ENCODE peak calls at places on chromosome 5, in six cellular contexts. H is pancreas, D is heart right ventricle, P is fibroblast of lung, U is OCI-LY7, A is body of pancreas. Y is an unnamed sample. For H3K9me3, the result is how much of the 10 kb centered on the place peaks cover.

GRCh38 chr5:78785454-78785853 is 136.9 kb upstream of the LHFPL2 start:
- DNase-seq in H (no peak), D (no peak), P (no peak), U (no peak), A (no peak), Y (no peak)

GRCh38 chr5:7478459-7478858 is 82.5 kb downstream of the ADCY2 start:
- DNase-seq in H (no peak), D (no peak), P (no peak), U (no peak), A (no peak), Y (no peak)

GRCh38 chr5:56207537-56207936 is 25.6 kb downstream of the ANKRD55 start:
- DNase-seq in H (no peak), D (no peak), P (peak), U (no peak), A (no peak), Y (no peak)

GRCh38 chr5:865168-865521 is 14.4 kb upstream of the ZDHHC11 start:
- DNase-seq in H (no peak), D (no peak), P (no peak), U (no peak), A (no peak), Y (no peak)

GRCh38 chr5:66945389-66946349 is 250.9 kb downstream of the CD180 start:
- DNase-seq in H (no peak), D (no peak), P (no peak), U (no peak), A (no peak), Y (no peak)

GRCh38 chr5:83450840-83451239 is 20.7 kb upstream of the VCAN start:
- DNase-seq in H (no peak), D (no peak), P (no peak), U (no peak), A (no peak), Y (no peak)

GRCh38 chr5:139543423-139543991 is 17.6 kb upstream of the UBE2D2 start:
- DNase-seq in H (peak), D (peak), P (peak), U (peak), A (peak), Y (peak)

GRCh38 chr5:134413046-134413445 is 1.4 kb upstream of the CDKN2AIPNL start:
- DNase-seq in H (no peak), D (no peak), P (no peak), U (no peak), A (no peak), Y (no peak)

GRCh38 chr5:170393958-170394357 is 4.8 kb upstream of the KCNMB1 start:
- DNase-seq in H (no peak), D (no peak), P (no peak), U (no peak), A (no peak), Y (no peak)
- H3K4me3 ChIP-seq in H (no peak), D (no peak), P (no peak), U (no peak), A (no peak), Y (no peak)

DNA sequence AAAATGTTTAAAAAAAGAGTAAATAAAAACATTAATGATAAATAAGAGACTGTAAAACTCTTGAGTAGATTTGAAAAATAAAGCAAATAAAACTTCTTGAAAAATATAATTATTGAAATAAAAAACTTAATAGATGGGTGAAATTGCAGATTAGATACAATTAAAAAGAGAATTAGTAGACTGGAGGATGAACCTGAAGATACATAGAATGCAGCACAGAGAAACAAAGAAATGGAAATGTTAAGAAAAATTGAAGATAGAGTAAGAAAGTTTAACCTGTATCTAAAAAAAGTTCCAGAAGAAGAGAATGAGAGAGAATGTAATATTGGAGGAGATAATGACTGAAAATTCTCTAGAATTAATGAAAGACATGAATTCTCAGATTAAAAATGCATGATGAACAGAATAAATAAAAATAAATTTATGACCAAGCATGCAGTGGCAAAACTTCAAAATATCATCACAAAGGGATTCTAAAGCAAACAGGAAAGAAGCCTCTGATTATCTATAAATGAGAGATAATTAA is 438.1 kb upstream of the CLINT1 start:
- DNase-seq in H (no peak), D (no peak), P (no peak), U (no peak), A (no peak), Y (no peak)
- H3K9me3 ChIP-seq in H (under half), D (under half), P (under half), U (under half), A (under half), Y (under half)

GRCh38 chr5:116564756-116565593 is 9.6 kb downstream of the SEMA6A start:
- DNase-seq in H (no peak), D (no peak), P (no peak), U (no peak), A (peak), Y (no peak)
- H3K27ac ChIP-seq in H (no peak), D (no peak), P (no peak), U (no peak), A (no peak), Y (no peak)

GRCh38 chr5:141150215-141150992 is 547 bp downstream of the PCDHB6 start:
- DNase-seq in H (no peak), D (no peak), P (no peak), U (no peak), A (no peak), Y (no peak)

GRCh38 chr5:141155540-141156374 is 5.9 kb downstream of the PCDHB6 start:
- DNase-seq in H (no peak), D (no peak), P (no peak), U (no peak), A (no peak), Y (no peak)

GRCh38 chr5:141150993-141151325 is 1.1 kb downstream of the PCDHB6 start:
- DNase-seq in H (no peak), D (no peak), P (no peak), U (no peak), A (no peak), Y (no peak)

GRCh38 chr5:141149812-141150211 is at the start of gene PCDHB6:
- DNase-seq in H (no peak), D (no peak), P (no peak), U (no peak), A (no peak), Y (no peak)
- H3K4me3 ChIP-seq in H (no peak), D (peak), P (no peak), U (no peak), A (no peak), Y (peak)

GRCh38 chr5:140802781-140803271 is 2.0 kb downstream of the PCDHA3 start:
- DNase-seq in H (no peak), D (no peak), P (no peak), U (no peak), A (no peak), Y (no peak)
- H3K9me3 ChIP-seq in H (under half), D (under half), P (under half), U (under half), A (under half), Y (under half)

GRCh38 chr5:147472669-147473131 is 37.2 kb downstream of the DPYSL3 start:
- DNase-seq in H (no peak), D (no peak), P (no peak), U (no peak), A (no peak), Y (no peak)

GRCh38 chr5:147479949-147480348 is 29.9 kb downstream of the DPYSL3 start:
- DNase-seq in H (no peak), D (no peak), P (no peak), U (no peak), A (no peak), Y (no peak)

GRCh38 chr5:147479431-147479830 is 30.4 kb downstream of the DPYSL3 start:
- DNase-seq in H (no peak), D (no peak), P (no peak), U (no peak), A (no peak), Y (no peak)

GRCh38 chr5:147474140-147474539 is 35.7 kb downstream of the DPYSL3 start:
- DNase-seq in H (no peak), D (no peak), P (no peak), U (no peak), A (no peak), Y (no peak)
- H3K27ac ChIP-seq in H (no peak), D (no peak), P (no peak), U (no peak), A (no peak), Y (no peak)

GRCh38 chr5:33852327-33852726 is 39.5 kb downstream of the ADAMTS12 start:
- DNase-seq in H (no peak), D (no peak), P (peak), U (no peak), A (no peak), Y (no peak)
- H3K4me3 ChIP-seq in H (no peak), D (peak), P (peak), U (no peak), A (no peak), Y (peak)

GRCh38 chr5:119131530-119132313 is 60.8 kb downstream of the DMXL1 start:
- DNase-seq in H (no peak), D (no peak), P (no peak), U (no peak), A (no peak), Y (no peak)

DNA sequence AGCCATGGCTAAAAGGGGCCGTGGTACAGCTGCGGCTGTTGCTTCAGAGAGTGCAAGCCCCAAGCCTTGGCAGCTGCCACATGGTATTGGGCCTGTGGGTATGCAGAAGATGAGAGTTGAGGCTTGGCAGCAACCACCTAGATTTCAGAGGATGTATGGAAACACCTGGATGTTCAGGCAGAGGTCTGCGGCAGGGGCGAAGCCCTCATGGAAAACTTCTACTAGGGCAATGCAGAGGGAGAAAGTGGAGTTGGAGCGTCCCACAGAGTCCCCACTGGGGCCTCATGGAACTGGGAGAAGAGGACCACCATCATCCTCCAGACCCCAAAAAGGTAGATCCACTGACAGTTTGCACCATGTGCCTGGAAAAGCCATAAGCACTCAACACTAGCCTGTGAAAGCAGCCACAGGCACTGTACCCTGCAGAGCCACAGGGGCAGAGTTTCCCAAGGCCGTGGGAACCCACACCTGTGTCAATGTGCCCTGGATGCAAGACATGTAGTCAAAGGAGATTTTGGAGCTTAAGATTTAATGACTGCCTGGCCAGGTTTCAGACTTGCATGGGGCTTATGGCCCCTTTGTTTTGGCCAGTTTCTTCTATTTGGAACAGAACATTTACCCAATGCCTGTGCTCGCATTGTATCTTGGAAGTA is 65.9 kb downstream of the DMXL1 start:
- DNase-seq in H (peak), D (no peak), P (no peak), U (peak), A (peak), Y (no peak)
- H3K9me3 ChIP-seq in H (under half), D (under half), P (under half), U (under half), A (under half), Y (under half)

DNA sequence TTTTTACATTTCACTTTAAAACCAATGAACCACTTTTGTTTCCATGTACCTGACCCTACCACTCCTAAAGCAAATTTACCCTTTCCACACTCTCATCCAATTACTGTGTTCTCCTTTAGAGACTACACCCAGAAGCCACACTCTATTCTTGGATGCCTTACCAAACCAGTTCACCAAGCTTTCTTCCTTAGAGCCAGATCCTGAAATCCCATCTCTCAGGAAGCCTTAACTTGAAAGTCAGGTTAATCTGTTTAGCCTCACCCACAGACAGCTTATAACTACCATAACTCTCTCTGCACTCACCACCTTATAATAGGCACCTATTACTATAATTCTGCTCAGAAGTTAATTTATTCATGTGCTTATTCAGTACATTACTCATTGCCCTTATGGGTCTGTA is 4.3 kb downstream of the CSNK1A1 start:
- DNase-seq in H (no peak), D (no peak), P (no peak), U (no peak), A (no peak), Y (no peak)
- H3K27ac ChIP-seq in H (no peak), D (no peak), P (peak), U (no peak), A (no peak), Y (no peak)

Y was measured in heart left ventricle.